ENCODE peak calls at places on chromosomes 5 and 9, in four cellular contexts. G, X, L and O are unnamed samples.

GRCh38 chr5:173283318-173284288 is 44.6 kb downstream of the STC2 start:
- DNase-seq in X (no peak), G (peak; percentile 76), L (peak; percentile 68), O (peak; percentile 87)

GRCh38 chr9:77839459-77840140 is 191.5 kb upstream of the GNA14 start:
- DNase-seq in L (peak; percentile 50), G (no peak), X (no peak), O (no peak)

GRCh38 chr9:96073531-96074284 is 198.2 kb downstream of the ERCC6L2 start:
- DNase-seq in L (no peak), G (no peak), X (no peak), O (no peak)

GRCh38 chr5:135977375-135977928 is 22.7 kb upstream of the LECT2 start:
- DNase-seq in L (no peak), G (peak; percentile 76), X (no peak), O (peak; percentile 92)

GRCh38 chr5:69048233-69048632 is 45.6 kb upstream of the SLC30A5 start:
- DNase-seq in G (peak; percentile 30), L (peak; percentile 7), X (no peak), O (no peak)

GRCh38 chr9:136926154-136926704 is 18.3 kb downstream of the FBXW5 start:
- DNase-seq in G (no peak), L (no peak), X (no peak), O (no peak)

GRCh38 chr9:94610181-94610591 is 16.6 kb upstream of the FBP2 start:
- DNase-seq in G (no peak), X (no peak), L (no peak), O (no peak)

GRCh38 chr9:87601175-87601574 is 103.5 kb downstream of the DAPK1 start:
- DNase-seq in L (peak; percentile 14), G (no peak), X (no peak), O (no peak)

GRCh38 chr9:91065231-91066041 is 263.8 kb downstream of the SYK start:
- DNase-seq in G (no peak), L (peak; percentile 26), X (no peak), O (no peak)

GRCh38 chr9:112489876-112490661 is 3.4 kb downstream of the KIAA1958 start:
- DNase-seq in G (no peak), L (peak; percentile 45), X (no peak), O (no peak)

GRCh38 chr9:134593286-134593685 is 48.3 kb upstream of the COL5A1 start:
- DNase-seq in X (no peak), L (no peak), G (no peak), O (no peak)
- TF ChIP-seq ATF2 in X (no peak), L (no peak), G (no peak), O (no peak)

DNA sequence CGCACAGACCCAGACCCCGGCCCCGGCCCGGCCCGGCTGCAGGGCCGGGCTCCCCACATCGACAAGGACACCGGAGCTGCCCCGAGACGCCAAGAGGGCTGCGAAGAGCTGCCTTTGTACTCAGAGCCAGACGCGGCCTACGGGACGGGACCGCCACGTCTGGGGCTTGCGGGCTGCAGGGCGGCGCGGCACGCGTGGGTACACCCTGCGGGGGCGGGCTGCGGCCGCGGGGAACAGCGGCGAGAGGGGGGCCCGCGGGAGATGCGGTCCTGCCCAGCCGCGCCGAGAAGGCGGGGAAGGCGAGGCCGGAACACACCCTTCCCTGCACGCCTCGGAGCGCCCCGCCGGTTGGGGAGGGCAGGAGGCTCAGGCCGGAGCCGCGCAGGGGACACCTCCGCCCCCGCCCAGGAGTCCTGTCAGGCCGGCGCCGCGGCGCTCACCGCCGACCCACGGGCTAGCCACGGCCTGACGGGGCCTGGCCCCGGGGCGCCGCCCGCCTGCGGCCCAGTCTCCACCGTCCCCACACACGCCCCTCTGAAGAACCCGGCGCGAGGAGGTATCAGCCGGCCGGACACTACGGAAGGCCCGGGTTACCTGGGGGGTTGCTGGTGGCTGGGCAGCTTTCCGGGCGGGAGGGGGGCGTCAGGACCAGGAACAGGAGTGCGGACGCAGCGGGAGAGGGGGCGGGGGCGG is 478 bp downstream of the RAB14 start:
- DNase-seq in G (peak; percentile 75), L (no peak), X (no peak), O (peak; percentile 45)
- TF ChIP-seq CREM in G (peak; percentile 21), L (no peak), X (no peak), O (no peak)

GRCh38 chr5:107539726-107540330 is 130.9 kb downstream of the EFNA5 start:
- DNase-seq in G (no peak), X (no peak), L (no peak), O (no peak)

GRCh38 chr5:107535849-107536248 is 134.9 kb downstream of the EFNA5 start:
- DNase-seq in L (no peak), G (no peak), X (no peak), O (no peak)

GRCh38 chr5:107541400-107541799 is 129.3 kb downstream of the EFNA5 start:
- DNase-seq in G (no peak), X (no peak), L (no peak), O (no peak)

GRCh38 chr5:107539163-107539445 is 131.6 kb downstream of the EFNA5 start:
- DNase-seq in X (no peak), G (no peak), L (no peak), O (no peak)

DNA sequence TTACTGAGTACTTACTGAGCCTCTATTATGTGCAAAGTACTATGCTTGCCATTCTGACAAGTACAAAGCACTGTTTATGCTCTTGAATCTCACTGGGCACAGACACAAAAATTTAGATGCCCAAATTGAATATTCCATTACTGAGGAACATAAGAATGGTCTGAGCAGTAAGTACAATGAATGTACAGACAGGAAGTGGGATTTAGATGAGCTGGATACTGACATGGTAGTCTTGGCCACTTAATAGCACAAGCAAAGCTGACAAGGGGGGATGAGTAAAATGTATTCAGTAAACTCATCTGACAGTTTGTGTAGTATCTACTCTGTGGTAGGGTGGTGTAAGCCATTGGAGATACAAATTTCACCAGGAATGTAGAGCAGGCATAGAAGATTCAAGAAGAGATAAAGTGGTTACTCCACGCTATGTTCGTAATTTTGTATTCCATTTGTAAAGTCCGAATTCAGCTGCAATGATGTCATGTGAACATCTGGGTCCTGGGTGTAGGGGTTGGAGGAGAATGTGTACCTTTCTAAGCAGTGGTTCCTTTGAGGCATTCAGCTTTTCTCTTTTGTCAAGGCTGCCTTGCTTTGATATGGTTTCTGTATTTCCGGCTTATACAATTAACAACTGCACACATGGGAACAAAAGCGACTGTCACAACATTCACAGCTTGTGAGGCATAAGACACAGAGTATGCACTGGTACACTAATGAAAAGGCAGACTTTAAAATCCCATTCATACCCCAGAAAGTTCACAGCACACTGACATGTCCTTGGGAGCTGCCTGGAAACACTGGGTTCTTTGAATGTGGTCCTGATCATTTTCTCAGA is 132.2 kb downstream of the EFNA5 start:
- DNase-seq in L (no peak), G (no peak), X (no peak), O (no peak)
- TF ChIP-seq ATF2 in L (no peak), G (no peak), X (no peak), O (no peak)

GRCh38 chr5:95866431-95867063 is 44.0 kb upstream of the GLRX start:
- DNase-seq in G (no peak), L (no peak), X (no peak), O (no peak)
- TF ChIP-seq CREM in G (no peak), L (no peak), X (no peak), O (no peak)

GRCh38 chr5:139668064-139668880 is 20.1 kb downstream of the CXXC5 start:
- DNase-seq in X (no peak), L (no peak), G (peak; percentile 84), O (no peak)
- TF ChIP-seq ATF2 in X (no peak), L (no peak), G (no peak), O (no peak)

DNA sequence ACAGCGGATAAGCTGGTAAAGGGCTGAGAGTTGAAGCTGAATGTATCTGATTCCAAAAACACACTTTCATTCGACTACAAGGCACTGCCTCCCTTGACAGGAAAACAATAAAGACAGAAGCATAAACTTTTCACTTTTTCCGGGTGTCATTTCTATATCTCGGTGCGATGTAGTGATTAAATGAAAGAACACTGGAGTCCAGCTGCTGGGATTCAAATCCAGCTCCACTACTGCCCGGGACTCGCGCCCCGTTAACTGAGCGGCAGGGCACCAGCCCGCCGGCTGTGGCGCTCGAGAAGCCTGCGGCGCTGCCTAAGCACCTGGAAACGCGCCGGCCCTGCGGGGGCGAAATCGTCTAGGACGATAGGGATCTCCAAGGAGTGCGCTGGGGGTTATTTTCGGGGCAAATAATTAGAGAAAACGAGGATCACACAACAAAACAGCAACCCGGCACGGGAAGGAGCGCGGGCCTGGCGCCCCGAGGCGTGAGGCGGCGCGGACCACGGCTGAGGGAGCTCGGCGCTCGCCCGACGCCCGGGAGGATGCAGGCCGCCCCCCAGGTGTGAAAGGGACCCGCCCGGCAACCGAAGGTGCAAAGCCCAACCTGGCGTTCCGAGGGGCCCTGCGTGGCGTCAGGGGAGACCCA is 837 bp downstream of the UIMC1 start:
- DNase-seq in X (no peak), G (peak; percentile 90), L (peak; percentile 54), O (peak; percentile 67)
- TF ChIP-seq CREM in X (no peak), G (peak; percentile 47), L (no peak), O (no peak)